ENCODE peak calls at places on chromosomes 3 and 15, in five cellular contexts. B, Q, V, M and P are unnamed samples. For H3K4me1, the result is how much of the 10 kb centered on the place peaks cover.

GRCh38 chr15:45435124-45435903 is 57.0 kb upstream of the GATM start:
- DNase-seq in B (no peak), Q (no peak), M (no peak), V (no peak), P (no peak)

GRCh38 chr3:132464066-132464465 is 46.8 kb downstream of the DNAJC13 start:
- DNase-seq in M (no peak), V (no peak), Q (no peak), B (no peak), P (no peak)

GRCh38 chr15:98896002-98896721 is 111.4 kb downstream of the PGPEP1L start:
- DNase-seq in B (no peak), V (no peak), Q (no peak), M (no peak), P (no peak)

GRCh38 chr3:126033765-126034164 is 50.2 kb downstream of the SLC41A3 start:
- DNase-seq in V (no peak), Q (no peak), B (no peak), M (no peak), P (no peak)

GRCh38 chr3:146543461-146544012 is 870 bp downstream of the PLSCR1 start:
- DNase-seq in V (no peak), B (no peak), M (no peak), Q (no peak), P (no peak)

GRCh38 chr3:193240850-193241706 is at the start of gene PLAAT1:
- DNase-seq in M (peak), V (no peak), B (no peak), Q (peak), P (no peak)

GRCh38 chr3:112056451-112056929 is 22.0 kb downstream of the TMPRSS7 start:
- DNase-seq in Q (no peak), M (no peak), V (no peak), B (no peak), P (no peak)

GRCh38 chr3:52167240-52167639 is 13.0 kb upstream of the POC1A start:
- DNase-seq in M (no peak), Q (no peak), B (no peak), V (no peak), P (no peak)

GRCh38 chr3:50189274-50189673 is 2.1 kb upstream of the GNAT1 start:
- DNase-seq in M (peak), B (no peak), V (peak), Q (peak), P (peak)

GRCh38 chr15:93265046-93265658 is 176.1 kb upstream of the RGMA start:
- DNase-seq in M (no peak), Q (no peak), B (no peak), V (no peak), P (no peak)

GRCh38 chr3:5190147-5190791 is 2.8 kb downstream of the EDEM1 start:
- DNase-seq in M (no peak), B (no peak), V (no peak), Q (no peak), P (no peak)

GRCh38 chr15:69140306-69140705 is 20.1 kb upstream of the GLCE start:
- DNase-seq in M (no peak), Q (no peak), V (no peak), B (no peak), P (no peak)

GRCh38 chr3:13513051-13513912 is 33.2 kb downstream of the HDAC11 start:
- DNase-seq in Q (no peak), V (no peak), M (no peak), B (no peak), P (no peak)

GRCh38 chr3:100709840-100710235 is 544 bp downstream of the TFG start:
- DNase-seq in B (no peak), V (no peak), Q (no peak), M (no peak), P (no peak)

GRCh38 chr3:181998828-181999227 is 287.1 kb downstream of the SOX2 start:
- DNase-seq in Q (no peak), B (no peak), V (no peak), M (no peak), P (no peak)

GRCh38 chr3:44339990-44340389 is 1.4 kb downstream of the TCAIM start:
- DNase-seq in B (no peak), Q (no peak), M (no peak), V (no peak), P (no peak)

GRCh38 chr3:77325280-77325679 is 285.4 kb downstream of the ROBO2 start:
- DNase-seq in Q (no peak), M (no peak), V (no peak), B (no peak), P (no peak)

GRCh38 chr3:123587399-123587798 is 2.5 kb upstream of the HACD2 start:
- DNase-seq in B (no peak), Q (no peak), V (no peak), M (no peak), P (no peak)

GRCh38 chr15:58559904-58560588 is 128.3 kb downstream of the LIPC start:
- DNase-seq in M (no peak), B (no peak), Q (no peak), V (no peak), P (no peak)

GRCh38 chr15:58182460-58183163 is 44.4 kb downstream of the AQP9 start:
- DNase-seq in Q (no peak), M (peak), B (no peak), V (peak), P (no peak)

GRCh38 chr3:73602171-73602570 is 22.6 kb downstream of the PDZRN3 start:
- DNase-seq in Q (no peak), V (no peak), M (peak), B (no peak), P (no peak)

GRCh38 chr3:128497305-128498126 is 4.5 kb upstream of the GATA2 start:
- DNase-seq in B (peak), V (no peak), Q (no peak), M (peak), P (no peak)

GRCh38 chr15:51195459-51195858 is 100.8 kb upstream of the TNFAIP8L3 start:
- DNase-seq in B (no peak), V (no peak), M (no peak), Q (no peak), P (no peak)

GRCh38 chr3:5304188-5304587 is 116.7 kb downstream of the EDEM1 start:
- DNase-seq in B (no peak), Q (no peak), V (no peak), M (no peak), P (no peak)

GRCh38 chr15:35751421-35752133 is 205.6 kb upstream of the DPH6 start:
- DNase-seq in V (peak), Q (peak), M (peak), B (no peak), P (peak)

GRCh38 chr3:71132995-71133730 is 450.4 kb downstream of the FOXP1 start:
- DNase-seq in V (no peak), M (no peak), B (no peak), Q (no peak), P (no peak)

GRCh38 chr3:71138410-71138809 is 445.1 kb downstream of the FOXP1 start:
- DNase-seq in V (no peak), M (no peak), B (no peak), Q (no peak), P (no peak)

GRCh38 chr3:71133874-71134273 is 449.7 kb downstream of the FOXP1 start:
- DNase-seq in V (no peak), M (no peak), Q (no peak), B (no peak), P (no peak)

GRCh38 chr3:71131893-71132314 is 451.6 kb downstream of the FOXP1 start:
- DNase-seq in B (no peak), M (no peak), Q (no peak), V (no peak), P (no peak)

GRCh38 chr3:71135373-71136088 is 448.0 kb downstream of the FOXP1 start:
- DNase-seq in Q (no peak), B (no peak), V (no peak), M (no peak), P (no peak)
- H3K4me1 ChIP-seq in Q (under half), B (under half), V (under half), M (half or more), P (under half)

GRCh38 chr3:166809520-166809919 is 570.6 kb downstream of the ZBBX start:
- DNase-seq in B (no peak), Q (no peak), V (no peak), M (no peak), P (no peak)

DNA sequence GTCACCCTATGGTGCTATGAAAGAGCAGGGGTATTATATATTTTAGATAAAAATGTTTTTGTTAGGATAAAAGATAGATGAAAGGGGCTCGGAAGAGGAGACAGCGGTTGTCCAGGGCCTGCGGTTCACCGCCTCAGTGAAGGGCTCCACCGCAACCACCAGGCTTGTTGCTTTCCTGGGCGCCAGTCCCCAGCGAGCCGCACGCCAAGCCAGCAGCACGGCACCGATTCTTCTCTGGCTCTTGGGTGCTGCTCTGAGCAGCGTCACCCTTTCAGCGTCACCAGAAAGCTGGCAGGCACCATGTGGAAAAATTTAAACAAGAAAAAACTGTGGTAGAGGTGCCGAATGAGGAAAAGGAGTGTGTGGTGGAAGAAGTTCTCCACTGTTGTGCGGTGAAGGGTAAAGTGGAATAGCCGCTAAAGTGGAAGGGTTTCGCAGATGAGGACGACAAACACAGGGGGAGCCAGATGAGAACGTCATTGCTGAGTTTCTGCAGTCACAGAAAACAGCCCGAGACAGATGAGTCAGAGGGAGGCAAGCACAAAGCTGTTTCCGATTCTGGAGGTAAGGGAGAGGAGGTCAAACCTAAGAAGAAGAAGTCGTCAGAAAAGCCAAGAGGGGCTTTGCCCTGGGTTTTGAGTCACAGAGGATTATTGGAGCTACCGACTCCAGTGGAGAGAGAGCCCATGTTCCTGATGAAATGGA is 569.2 kb downstream of the ZBBX start:
- DNase-seq in M (no peak), B (no peak), V (no peak), Q (no peak), P (no peak)
- H3K4me3 ChIP-seq in M (no peak), B (no peak), V (no peak), Q (no peak), P (no peak)

GRCh38 chr3:70726966-70727365 is 414.5 kb upstream of the MDFIC2 start:
- DNase-seq in M (no peak), Q (no peak), B (no peak), V (no peak), P (no peak)

GRCh38 chr3:70729845-70730244 is 417.4 kb upstream of the MDFIC2 start:
- DNase-seq in M (no peak), V (no peak), B (no peak), Q (no peak), P (no peak)

GRCh38 chr3:70726096-70726745 is 413.8 kb upstream of the MDFIC2 start:
- DNase-seq in V (no peak), B (no peak), M (no peak), Q (no peak), P (no peak)

GRCh38 chr3:70728311-70728710 is 415.9 kb upstream of the MDFIC2 start:
- DNase-seq in B (no peak), M (no peak), V (no peak), Q (no peak), P (no peak)

GRCh38 chr3:70731046-70731445 is 418.6 kb upstream of the MDFIC2 start:
- DNase-seq in Q (no peak), V (no peak), B (no peak), M (no peak), P (no peak)
- H3K4me1 ChIP-seq in Q (under half), V (under half), B (under half), M (under half), P (under half)

DNA sequence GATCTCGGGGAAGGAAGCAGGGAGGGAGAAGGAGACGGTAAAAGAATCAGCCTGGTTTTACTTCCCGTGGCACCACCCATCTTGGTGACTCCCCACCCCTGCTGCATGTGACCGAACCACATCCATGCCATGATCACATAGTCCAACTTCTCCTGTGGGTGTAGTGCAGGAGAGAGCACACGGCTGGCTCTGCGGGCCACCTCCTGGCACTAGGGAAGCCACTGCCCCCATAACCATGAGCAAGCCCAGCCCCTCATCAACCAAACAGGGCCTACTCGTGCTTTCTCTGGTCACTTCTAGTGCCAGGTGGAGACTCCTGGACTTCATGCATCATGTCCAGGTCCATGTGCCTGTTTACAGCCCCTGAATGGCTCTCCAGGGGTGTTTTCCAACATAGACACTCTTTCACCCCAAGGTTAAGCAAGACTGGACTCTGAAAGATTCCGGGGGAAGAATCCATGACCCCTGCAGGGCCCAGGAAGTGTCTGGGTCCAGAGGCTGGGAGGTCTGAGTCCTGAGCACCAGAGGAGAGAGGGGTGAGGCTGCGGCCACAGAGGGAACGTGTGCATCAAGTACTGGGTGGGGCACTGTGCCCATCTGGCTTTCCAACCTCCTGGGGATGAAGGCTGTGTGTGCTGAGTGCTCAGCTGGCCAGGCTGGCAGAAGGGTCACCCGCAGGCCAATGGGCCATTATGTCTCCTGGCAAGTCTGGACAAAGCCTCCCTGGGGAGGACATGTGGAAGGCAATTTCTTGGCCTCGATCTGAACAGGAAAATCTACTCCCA is 3.5 kb downstream of the CHRNA3 start:
- DNase-seq in M (no peak), B (no peak), V (no peak), Q (no peak), P (no peak)
- H3K4me3 ChIP-seq in M (no peak), B (no peak), V (no peak), Q (no peak), P (no peak)

DNA sequence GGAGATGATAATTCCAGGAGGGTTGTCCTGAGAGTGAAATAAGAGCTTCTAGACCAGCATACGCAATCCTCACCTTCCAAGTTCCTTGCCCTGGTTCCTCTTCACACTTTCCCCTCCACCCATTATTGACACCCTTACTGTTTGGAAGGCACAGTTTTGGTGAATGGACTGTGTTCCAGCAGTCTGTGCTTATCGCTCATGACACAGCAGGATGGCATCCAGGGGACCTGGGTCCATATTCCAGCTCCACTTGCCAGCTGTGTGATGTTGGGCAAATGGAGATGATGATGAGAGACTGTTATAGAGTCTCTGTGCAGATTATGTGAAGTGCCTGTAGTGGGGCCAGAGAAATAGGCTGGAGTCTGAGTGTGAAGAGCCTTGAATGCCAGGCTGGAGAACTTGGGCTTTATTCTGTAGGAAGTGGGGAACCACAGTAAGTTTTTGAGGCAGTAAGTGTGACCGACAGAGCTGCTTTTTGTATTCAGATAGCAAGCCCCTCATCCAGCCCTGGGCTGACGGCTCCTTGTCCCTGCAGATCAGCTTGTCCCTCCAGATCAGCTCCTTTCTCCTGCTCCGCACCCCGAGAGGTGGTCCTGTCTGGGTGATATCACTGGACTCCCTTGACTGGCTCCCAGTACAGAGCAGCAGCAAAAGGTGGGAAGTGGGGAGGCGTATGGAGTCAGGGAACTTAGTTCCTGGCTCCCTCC is 8.1 kb downstream of the KBTBD13 start:
- DNase-seq in M (no peak), B (no peak), Q (no peak), V (no peak), P (no peak)
- H3K4me1 ChIP-seq in M (half or more), B (under half), Q (under half), V (under half), P (half or more)